ENCODE peak calls at places on chromosomes 16 and 17, in ten cellular contexts. One of them, this sample, is unnamed.
A peak's percentile ranks its signal among the peaks of the same experiment; 100 is the strongest.

GRCh38 chr17:45261577-45262515 is at the start of gene SPATA32:
- DNase-seq in DMS153: no peak
- DNase-seq in activated gamma-delta T cell treated with anti-CD3 and anti-CD28 coated beads, Interleukin-2, amount 50 U/mL, for 16 hours: peak; percentile 53
- DNase-seq in neuronal stem cell: peak; percentile 40
- DNase-seq in GDM1: no peak
- DNase-seq in MV-4-11: no peak
- DNase-seq in NCI-H510A treated with DMSO at 0.1 percent for 48 hours: no peak
- DNase-seq in B cell: peak; percentile 80
- DNase-seq in fibroblast of pulmonary artery: no peak
- DNase-seq in amygdala: no peak
- DNase-seq in this sample: peak; percentile 74

GRCh38 chr17:78653382-78653781 is 76.2 kb upstream of the DNAH17 start:
- DNase-seq in DMS153: no peak
- DNase-seq in activated gamma-delta T cell treated with anti-CD3 and anti-CD28 coated beads, Interleukin-2, amount 50 U/mL, for 16 hours: no peak
- DNase-seq in neuronal stem cell: no peak
- DNase-seq in GDM1: no peak
- DNase-seq in MV-4-11: no peak
- DNase-seq in NCI-H510A treated with DMSO at 0.1 percent for 48 hours: no peak
- DNase-seq in B cell: no peak
- DNase-seq in fibroblast of pulmonary artery: peak; percentile 49
- DNase-seq in amygdala: no peak
- DNase-seq in this sample: no peak

GRCh38 chr16:76634847-76635697 is 357.9 kb downstream of the CNTNAP4 start:
- DNase-seq in DMS153: no peak
- DNase-seq in activated gamma-delta T cell treated with anti-CD3 and anti-CD28 coated beads, Interleukin-2, amount 50 U/mL, for 16 hours: no peak
- DNase-seq in neuronal stem cell: no peak
- DNase-seq in GDM1: no peak
- DNase-seq in MV-4-11: no peak
- DNase-seq in NCI-H510A treated with DMSO at 0.1 percent for 48 hours: no peak
- DNase-seq in B cell: no peak
- DNase-seq in fibroblast of pulmonary artery: peak; percentile 16
- DNase-seq in amygdala: no peak
- DNase-seq in this sample: no peak

GRCh38 chr17:40497704-40498103 is 3.7 kb downstream of the TNS4 start:
- DNase-seq in DMS153: no peak
- DNase-seq in activated gamma-delta T cell treated with anti-CD3 and anti-CD28 coated beads, Interleukin-2, amount 50 U/mL, for 16 hours: no peak
- DNase-seq in neuronal stem cell: no peak
- DNase-seq in GDM1: no peak
- DNase-seq in MV-4-11: no peak
- DNase-seq in NCI-H510A treated with DMSO at 0.1 percent for 48 hours: no peak
- DNase-seq in B cell: no peak
- DNase-seq in fibroblast of pulmonary artery: peak; percentile 59
- DNase-seq in amygdala: no peak
- DNase-seq in this sample: no peak

GRCh38 chr17:9266769-9267168 is 245.5 kb downstream of the NTN1 start:
- DNase-seq in DMS153: no peak
- DNase-seq in activated gamma-delta T cell treated with anti-CD3 and anti-CD28 coated beads, Interleukin-2, amount 50 U/mL, for 16 hours: no peak
- DNase-seq in neuronal stem cell: no peak
- DNase-seq in GDM1: no peak
- DNase-seq in MV-4-11: no peak
- DNase-seq in NCI-H510A treated with DMSO at 0.1 percent for 48 hours: no peak
- DNase-seq in B cell: no peak
- DNase-seq in fibroblast of pulmonary artery: no peak
- DNase-seq in amygdala: no peak
- DNase-seq in this sample: no peak

GRCh38 chr16:53357208-53357586 is 77.1 kb upstream of the RBL2 start:
- DNase-seq in DMS153: no peak
- DNase-seq in activated gamma-delta T cell treated with anti-CD3 and anti-CD28 coated beads, Interleukin-2, amount 50 U/mL, for 16 hours: no peak
- DNase-seq in neuronal stem cell: no peak
- DNase-seq in GDM1: no peak
- DNase-seq in MV-4-11: no peak
- DNase-seq in NCI-H510A treated with DMSO at 0.1 percent for 48 hours: no peak
- DNase-seq in B cell: no peak
- DNase-seq in fibroblast of pulmonary artery: no peak
- DNase-seq in amygdala: no peak
- DNase-seq in this sample: no peak

GRCh38 chr17:61486135-61487120 is 34.2 kb downstream of the TBX4 start:
- DNase-seq in DMS153: no peak
- DNase-seq in activated gamma-delta T cell treated with anti-CD3 and anti-CD28 coated beads, Interleukin-2, amount 50 U/mL, for 16 hours: no peak
- DNase-seq in neuronal stem cell: no peak
- DNase-seq in GDM1: no peak
- DNase-seq in MV-4-11: no peak
- DNase-seq in NCI-H510A treated with DMSO at 0.1 percent for 48 hours: no peak
- DNase-seq in B cell: no peak
- DNase-seq in fibroblast of pulmonary artery: no peak
- DNase-seq in amygdala: no peak
- DNase-seq in this sample: no peak

GRCh38 chr16:54503436-54503835 is 216.8 kb upstream of the IRX3 start:
- DNase-seq in DMS153: no peak
- DNase-seq in activated gamma-delta T cell treated with anti-CD3 and anti-CD28 coated beads, Interleukin-2, amount 50 U/mL, for 16 hours: no peak
- DNase-seq in neuronal stem cell: no peak
- DNase-seq in GDM1: no peak
- DNase-seq in MV-4-11: no peak
- DNase-seq in NCI-H510A treated with DMSO at 0.1 percent for 48 hours: no peak
- DNase-seq in B cell: no peak
- DNase-seq in fibroblast of pulmonary artery: peak; percentile 22
- DNase-seq in amygdala: no peak
- DNase-seq in this sample: no peak

GRCh38 chr16:19304670-19305240 is 19.2 kb downstream of the CLEC19A start:
- DNase-seq in DMS153: no peak
- DNase-seq in activated gamma-delta T cell treated with anti-CD3 and anti-CD28 coated beads, Interleukin-2, amount 50 U/mL, for 16 hours: no peak
- DNase-seq in neuronal stem cell: no peak
- DNase-seq in GDM1: no peak
- DNase-seq in MV-4-11: peak; percentile 53
- DNase-seq in NCI-H510A treated with DMSO at 0.1 percent for 48 hours: no peak
- DNase-seq in B cell: no peak
- DNase-seq in fibroblast of pulmonary artery: no peak
- DNase-seq in amygdala: no peak
- DNase-seq in this sample: no peak

GRCh38 chr17:9339958-9340357 is 235.7 kb downstream of the STX8 start:
- DNase-seq in DMS153: no peak
- DNase-seq in activated gamma-delta T cell treated with anti-CD3 and anti-CD28 coated beads, Interleukin-2, amount 50 U/mL, for 16 hours: no peak
- DNase-seq in neuronal stem cell: no peak
- DNase-seq in GDM1: no peak
- DNase-seq in MV-4-11: no peak
- DNase-seq in NCI-H510A treated with DMSO at 0.1 percent for 48 hours: no peak
- DNase-seq in B cell: no peak
- DNase-seq in fibroblast of pulmonary artery: no peak
- DNase-seq in amygdala: no peak
- DNase-seq in this sample: no peak

GRCh38 chr17:35218901-35219300 is 24.0 kb upstream of the SLFN5 start:
- DNase-seq in DMS153: no peak
- DNase-seq in activated gamma-delta T cell treated with anti-CD3 and anti-CD28 coated beads, Interleukin-2, amount 50 U/mL, for 16 hours: no peak
- DNase-seq in neuronal stem cell: no peak
- DNase-seq in GDM1: no peak
- DNase-seq in MV-4-11: peak; percentile 68
- DNase-seq in NCI-H510A treated with DMSO at 0.1 percent for 48 hours: no peak
- DNase-seq in B cell: no peak
- DNase-seq in fibroblast of pulmonary artery: no peak
- DNase-seq in amygdala: no peak
- DNase-seq in this sample: no peak

GRCh38 chr17:43766413-43767052 is 7.9 kb upstream of the SOST start:
- DNase-seq in DMS153: no peak
- DNase-seq in activated gamma-delta T cell treated with anti-CD3 and anti-CD28 coated beads, Interleukin-2, amount 50 U/mL, for 16 hours: peak; percentile 40
- DNase-seq in neuronal stem cell: peak; percentile 68
- DNase-seq in GDM1: no peak
- DNase-seq in MV-4-11: peak; percentile 39
- DNase-seq in NCI-H510A treated with DMSO at 0.1 percent for 48 hours: peak; percentile 57
- DNase-seq in B cell: no peak
- DNase-seq in fibroblast of pulmonary artery: peak; percentile 74
- DNase-seq in amygdala: no peak
- DNase-seq in this sample: peak; percentile 71

GRCh38 chr16:1310832-1311200 is 1.4 kb downstream of the UBE2I start:
- DNase-seq in DMS153: no peak
- DNase-seq in activated gamma-delta T cell treated with anti-CD3 and anti-CD28 coated beads, Interleukin-2, amount 50 U/mL, for 16 hours: no peak
- DNase-seq in neuronal stem cell: no peak
- DNase-seq in GDM1: no peak
- DNase-seq in MV-4-11: no peak
- DNase-seq in NCI-H510A treated with DMSO at 0.1 percent for 48 hours: no peak
- DNase-seq in B cell: no peak
- DNase-seq in fibroblast of pulmonary artery: no peak
- DNase-seq in amygdala: no peak
- DNase-seq in this sample: no peak

GRCh38 chr16:8644513-8645140 is 23.1 kb downstream of the METTL22 start:
- DNase-seq in DMS153: no peak
- DNase-seq in activated gamma-delta T cell treated with anti-CD3 and anti-CD28 coated beads, Interleukin-2, amount 50 U/mL, for 16 hours: no peak
- DNase-seq in neuronal stem cell: no peak
- DNase-seq in GDM1: peak; percentile 72
- DNase-seq in MV-4-11: peak; percentile 94
- DNase-seq in NCI-H510A treated with DMSO at 0.1 percent for 48 hours: no peak
- DNase-seq in B cell: no peak
- DNase-seq in fibroblast of pulmonary artery: no peak
- DNase-seq in amygdala: no peak
- DNase-seq in this sample: no peak

GRCh38 chr17:44565866-44566443 is 8.7 kb downstream of the FZD2 start:
- DNase-seq in DMS153: no peak
- DNase-seq in activated gamma-delta T cell treated with anti-CD3 and anti-CD28 coated beads, Interleukin-2, amount 50 U/mL, for 16 hours: no peak
- DNase-seq in neuronal stem cell: no peak
- DNase-seq in GDM1: no peak
- DNase-seq in MV-4-11: no peak
- DNase-seq in NCI-H510A treated with DMSO at 0.1 percent for 48 hours: no peak
- DNase-seq in B cell: no peak
- DNase-seq in fibroblast of pulmonary artery: peak; percentile 31
- DNase-seq in amygdala: no peak
- DNase-seq in this sample: no peak

GRCh38 chr16:49910761-49911160 is 54.8 kb upstream of the ZNF423 start:
- DNase-seq in DMS153: no peak
- DNase-seq in activated gamma-delta T cell treated with anti-CD3 and anti-CD28 coated beads, Interleukin-2, amount 50 U/mL, for 16 hours: no peak
- DNase-seq in neuronal stem cell: no peak
- DNase-seq in GDM1: no peak
- DNase-seq in MV-4-11: no peak
- DNase-seq in NCI-H510A treated with DMSO at 0.1 percent for 48 hours: no peak
- DNase-seq in B cell: no peak
- DNase-seq in fibroblast of pulmonary artery: no peak
- DNase-seq in amygdala: no peak
- DNase-seq in this sample: no peak

GRCh38 chr16:86298166-86299131 is 211.9 kb upstream of the FOXF1 start:
- DNase-seq in DMS153: no peak
- DNase-seq in activated gamma-delta T cell treated with anti-CD3 and anti-CD28 coated beads, Interleukin-2, amount 50 U/mL, for 16 hours: no peak
- DNase-seq in neuronal stem cell: no peak
- DNase-seq in GDM1: no peak
- DNase-seq in MV-4-11: no peak
- DNase-seq in NCI-H510A treated with DMSO at 0.1 percent for 48 hours: no peak
- DNase-seq in B cell: no peak
- DNase-seq in fibroblast of pulmonary artery: no peak
- DNase-seq in amygdala: no peak
- DNase-seq in this sample: no peak

GRCh38 chr16:29825145-29826044 is 5.1 kb downstream of the MVP start:
- DNase-seq in DMS153: no peak
- DNase-seq in activated gamma-delta T cell treated with anti-CD3 and anti-CD28 coated beads, Interleukin-2, amount 50 U/mL, for 16 hours: no peak
- DNase-seq in neuronal stem cell: no peak
- DNase-seq in GDM1: no peak
- DNase-seq in MV-4-11: peak; percentile 37
- DNase-seq in NCI-H510A treated with DMSO at 0.1 percent for 48 hours: no peak
- DNase-seq in B cell: no peak
- DNase-seq in fibroblast of pulmonary artery: peak; percentile 73
- DNase-seq in amygdala: no peak
- DNase-seq in this sample: no peak

GRCh38 chr16:14301150-14302030 is 230.3 kb downstream of the MRTFB start:
- DNase-seq in DMS153: no peak
- DNase-seq in activated gamma-delta T cell treated with anti-CD3 and anti-CD28 coated beads, Interleukin-2, amount 50 U/mL, for 16 hours: no peak
- DNase-seq in neuronal stem cell: no peak
- DNase-seq in GDM1: no peak
- DNase-seq in MV-4-11: no peak
- DNase-seq in NCI-H510A treated with DMSO at 0.1 percent for 48 hours: no peak
- DNase-seq in B cell: no peak
- DNase-seq in fibroblast of pulmonary artery: no peak
- DNase-seq in amygdala: no peak
- DNase-seq in this sample: no peak

GRCh38 chr17:79965806-79966205 is 69.9 kb downstream of the TBC1D16 start:
- DNase-seq in DMS153: no peak
- DNase-seq in activated gamma-delta T cell treated with anti-CD3 and anti-CD28 coated beads, Interleukin-2, amount 50 U/mL, for 16 hours: no peak
- DNase-seq in neuronal stem cell: no peak
- DNase-seq in GDM1: no peak
- DNase-seq in MV-4-11: no peak
- DNase-seq in NCI-H510A treated with DMSO at 0.1 percent for 48 hours: no peak
- DNase-seq in B cell: no peak
- DNase-seq in fibroblast of pulmonary artery: no peak
- DNase-seq in amygdala: no peak
- DNase-seq in this sample: no peak

GRCh38 chr17:3879591-3880417 is 13.0 kb downstream of the CAMKK1 start:
- DNase-seq in DMS153: no peak
- DNase-seq in activated gamma-delta T cell treated with anti-CD3 and anti-CD28 coated beads, Interleukin-2, amount 50 U/mL, for 16 hours: no peak
- DNase-seq in neuronal stem cell: no peak
- DNase-seq in GDM1: no peak
- DNase-seq in MV-4-11: no peak
- DNase-seq in NCI-H510A treated with DMSO at 0.1 percent for 48 hours: no peak
- DNase-seq in B cell: no peak
- DNase-seq in fibroblast of pulmonary artery: no peak
- DNase-seq in amygdala: no peak
- DNase-seq in this sample: no peak

GRCh38 chr16:49604602-49605001 is 231.0 kb downstream of the C16orf78 start:
- DNase-seq in DMS153: no peak
- DNase-seq in activated gamma-delta T cell treated with anti-CD3 and anti-CD28 coated beads, Interleukin-2, amount 50 U/mL, for 16 hours: no peak
- DNase-seq in neuronal stem cell: no peak
- DNase-seq in GDM1: no peak
- DNase-seq in MV-4-11: no peak
- DNase-seq in NCI-H510A treated with DMSO at 0.1 percent for 48 hours: no peak
- DNase-seq in B cell: no peak
- DNase-seq in fibroblast of pulmonary artery: no peak
- DNase-seq in amygdala: no peak
- DNase-seq in this sample: no peak

This sample was measured in iPS-NIHi11.